ENCODE peak calls at places on chromosome 11, in four cellular contexts. L is endodermal cell, K is upper lobe of right lung, A is A549. E is an unnamed sample.
A peak's percentile ranks its signal among the peaks of the same experiment; 100 is the strongest.

GRCh38 chr11:125481531-125481930 is 14.5 kb downstream of the FEZ1 start:
- DNase-seq in L (peak; percentile 65), K (no peak), A (no peak), E (no peak)

GRCh38 chr11:7573193-7573557 is 59.4 kb downstream of the PPFIBP2 start:
- DNase-seq in L (no peak), K (no peak), A (no peak), E (no peak)

GRCh38 chr11:6258571-6258998 is 1.1 kb upstream of the CCKBR start:
- DNase-seq in L (no peak), K (no peak), A (no peak), E (no peak)

GRCh38 chr11:74687237-74688005 is 43.8 kb downstream of the CHRDL2 start:
- DNase-seq in L (no peak), K (peak; percentile 30), A (no peak), E (peak; percentile 6)

GRCh38 chr11:119686483-119686882 is 42.5 kb downstream of the NECTIN1 start:
- DNase-seq in L (no peak), K (no peak), A (no peak), E (no peak)

GRCh38 chr11:108880510-108880909 is 215.6 kb downstream of the DDX10 start:
- DNase-seq in L (no peak), K (no peak), A (no peak), E (no peak)

GRCh38 chr11:110838808-110839207 is 126.6 kb upstream of the ARHGAP20 start:
- DNase-seq in L (peak; percentile 61), K (no peak), A (no peak), E (no peak)

GRCh38 chr11:24391165-24391564 is 105.7 kb upstream of the LUZP2 start:
- DNase-seq in L (no peak), K (no peak), A (no peak), E (no peak)

GRCh38 chr11:107619926-107620325 is 29.0 kb downstream of the ELMOD1 start:
- DNase-seq in L (no peak), K (no peak), A (no peak), E (no peak)

GRCh38 chr11:119758291-119758690 is 29.3 kb upstream of the NECTIN1 start:
- DNase-seq in L (no peak), K (peak; percentile 6), A (no peak), E (no peak)

DNA sequence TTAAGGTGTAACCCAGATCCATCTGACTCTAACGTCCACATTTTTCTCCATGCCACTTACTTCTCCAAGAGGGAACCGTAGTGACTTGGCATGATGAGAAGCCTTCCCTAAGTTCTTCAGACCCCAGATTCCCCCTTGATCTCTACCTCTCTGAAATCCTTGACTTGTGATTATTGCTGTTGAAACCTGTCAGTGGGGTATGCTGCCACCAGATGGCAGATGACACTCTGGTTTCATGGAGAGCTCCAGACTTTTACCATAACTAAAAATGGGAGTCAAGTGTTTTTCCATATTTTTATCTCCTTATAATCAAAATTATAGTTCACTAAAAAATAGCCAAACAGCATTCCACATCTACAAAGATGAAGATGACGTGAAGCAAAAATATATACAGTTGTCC is 504.2 kb downstream of the SOX6 start:
- DNase-seq in L (peak; percentile 79), K (no peak), A (no peak), E (no peak)
- TF ChIP-seq CTCF in L (peak; percentile 89), K (peak; percentile 35), A (peak; percentile 43), E (peak; percentile 28)

GRCh38 chr11:101128571-101129202 is 926 bp downstream of the PGR start:
- DNase-seq in L (no peak), K (peak; percentile 61), A (no peak), E (peak; percentile 44)

GRCh38 chr11:101127348-101127698 is 2.3 kb downstream of the PGR start:
- DNase-seq in L (peak; percentile 84), K (peak; percentile 67), A (no peak), E (peak; percentile 48)

GRCh38 chr11:101127699-101128570 is 1.7 kb downstream of the PGR start:
- DNase-seq in L (peak; percentile 85), K (peak; percentile 65), A (no peak), E (peak; percentile 45)

GRCh38 chr11:101129203-101129943 is at the start of gene PGR:
- DNase-seq in L (peak; percentile 72), K (peak; percentile 70), A (no peak), E (peak; percentile 49)

DNA sequence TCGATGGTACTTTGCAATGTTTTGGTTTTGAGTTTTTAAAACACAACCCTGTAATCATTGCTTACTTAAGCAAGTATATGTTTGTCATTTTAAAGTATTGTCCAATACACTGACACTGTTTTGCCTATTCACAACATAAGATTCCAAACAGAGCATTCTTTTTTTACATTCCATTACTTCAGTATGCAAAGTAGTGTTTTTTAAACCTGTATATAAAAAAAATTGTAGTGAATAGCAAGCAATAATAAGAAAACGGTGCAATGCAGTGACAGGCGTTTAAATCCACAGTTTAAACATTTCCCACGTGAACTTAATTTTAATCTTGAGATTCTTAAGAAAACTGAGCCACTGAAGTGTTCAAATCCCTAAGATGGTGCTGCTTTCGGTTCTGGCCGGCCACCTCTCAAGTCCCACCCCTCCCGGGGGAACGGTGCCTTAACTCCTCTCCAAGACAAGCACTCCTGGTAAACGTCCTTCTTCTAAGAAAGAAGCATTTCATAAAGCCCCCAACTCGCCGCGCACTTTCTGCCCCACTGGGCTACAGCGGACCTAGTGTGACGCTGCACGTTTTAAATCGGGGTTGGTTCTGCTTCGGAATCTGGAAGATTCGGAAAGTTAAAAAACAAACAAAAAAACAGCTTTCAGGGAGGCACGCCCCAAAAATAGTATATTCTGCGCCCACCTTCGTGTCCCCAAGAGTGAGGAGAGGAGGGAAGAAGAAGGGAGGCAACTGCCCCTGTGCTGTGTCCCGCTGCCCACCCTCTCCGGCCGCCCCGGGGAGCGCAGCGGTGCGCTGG is 2.9 kb downstream of the PGR start:
- DNase-seq in L (peak; percentile 67), K (no peak), A (no peak), E (no peak)
- H3K4me3 ChIP-seq in L (peak overlapping the region; percentile 74), K (peak overlapping the region; percentile 54), A (peak overlapping the region; percentile 47), E (peak overlapping the region; percentile 58)

GRCh38 chr11:66676279-66676919 is 1.3 kb downstream of the RBM4B start:
- DNase-seq in L (no peak), K (peak; percentile 52), A (no peak), E (no peak)

GRCh38 chr11:66680966-66681645 is 3.4 kb upstream of the RBM4B start:
- DNase-seq in L (no peak), K (no peak), A (no peak), E (no peak)

GRCh38 chr11:66677599-66678375 is at the start of gene RBM4B:
- DNase-seq in L (peak; percentile 99), K (peak; percentile 98), A (peak; percentile 96), E (peak; percentile 98)

GRCh38 chr11:66674964-66675602 is 2.6 kb downstream of the RBM4B start:
- DNase-seq in L (no peak), K (no peak), A (no peak), E (no peak)

GRCh38 chr11:66676931-66677598 is 622 bp downstream of the RBM4B start:
- DNase-seq in L (no peak), K (no peak), A (no peak), E (no peak)
- H3K27ac ChIP-seq in L (peak overlapping the region; percentile 99), K (peak overlapping the region; percentile 98), A (peak overlapping the region; percentile 98), E (peak overlapping the region; percentile 93)

DNA sequence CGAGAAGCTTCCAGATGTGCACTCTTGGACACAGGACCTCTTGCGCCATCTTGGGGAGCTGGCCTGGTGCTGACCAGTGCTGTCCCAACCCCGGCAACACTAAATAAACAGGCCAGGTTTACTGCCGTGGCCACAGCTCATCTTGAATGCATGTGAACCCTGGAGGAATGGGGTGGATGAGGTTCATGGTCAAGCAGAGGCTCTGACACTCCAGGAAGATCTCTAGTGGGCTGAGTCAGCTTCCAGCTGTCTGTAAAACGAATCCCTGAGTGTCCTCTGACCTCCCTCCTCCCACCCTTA is 51.8 kb downstream of the ALX4 start:
- DNase-seq in L (no peak), K (no peak), A (no peak), E (no peak)
- TF ChIP-seq CTCF in L (peak; percentile 40), K (no peak), A (no peak), E (no peak)

DNA sequence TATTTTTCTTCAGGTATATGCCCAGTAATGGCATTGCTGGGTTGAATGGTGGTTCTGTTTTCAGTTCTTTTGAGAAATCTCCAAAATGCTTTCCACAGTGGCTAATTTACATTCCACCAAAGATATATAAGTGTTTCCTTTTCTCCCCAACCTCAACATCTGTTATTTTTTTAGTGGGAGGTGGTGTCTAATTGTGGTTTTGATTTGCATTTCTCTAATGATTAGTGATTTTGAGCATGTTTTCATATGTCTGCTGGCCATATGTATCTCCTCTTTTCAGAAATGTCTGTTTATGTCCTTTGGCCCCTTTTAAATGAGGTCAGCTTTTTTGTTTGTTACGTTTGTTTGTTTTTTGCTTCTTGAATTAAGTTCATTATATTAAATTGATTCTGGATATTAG is 760.2 kb downstream of the KCNA4 start:
- DNase-seq in L (no peak), K (no peak), A (no peak), E (no peak)
- H3K4me3 ChIP-seq in L (no peak overlapping the region), K (no peak overlapping the region), A (no peak overlapping the region), E (no peak overlapping the region)

GRCh38 chr11:101914737-101915426 is at the start of gene CEP126:
- DNase-seq in L (peak; percentile 98), K (peak; percentile 97), A (peak; percentile 76), E (peak; percentile 93)

GRCh38 chr11:101912823-101913284 is 2.0 kb upstream of the CEP126 start:
- DNase-seq in L (no peak), K (no peak), A (no peak), E (no peak)

GRCh38 chr11:101915811-101916291 is 471 bp downstream of the ANGPTL5 start:
- DNase-seq in L (no peak), K (no peak), A (peak; percentile 22), E (no peak)

GRCh38 chr11:101914349-101914736 is 467 bp upstream of the CEP126 start:
- DNase-seq in L (no peak), K (no peak), A (no peak), E (no peak)

DNA sequence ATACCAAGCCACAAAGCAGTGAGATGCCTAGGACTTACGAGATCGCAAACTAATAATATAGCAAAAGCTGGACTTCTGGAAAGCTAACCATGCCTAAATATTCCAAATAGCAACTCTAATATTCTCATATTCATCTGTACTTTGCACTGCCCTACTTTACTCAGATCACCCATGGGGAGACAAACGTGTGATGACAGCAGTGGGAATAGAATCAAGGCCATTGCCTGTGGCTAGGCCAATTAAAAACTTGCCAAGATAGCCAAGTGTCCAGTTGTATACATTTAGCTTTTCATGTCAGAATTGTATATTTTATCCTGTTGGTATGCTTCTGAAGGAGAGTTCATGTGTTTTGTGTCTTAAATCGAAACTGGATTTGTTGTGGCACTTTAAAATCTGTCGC is 1.2 kb upstream of the CEP126 start:
- DNase-seq in L (no peak), K (no peak), A (no peak), E (no peak)
- H3K27ac ChIP-seq in L (no peak overlapping the region), K (no peak overlapping the region), A (peak overlapping the region; percentile 77), E (no peak overlapping the region)

GRCh38 chr11:131579932-131580387 is 209.5 kb downstream of the NTM start:
- DNase-seq in L (peak; percentile 91), K (no peak), A (peak; percentile 4), E (no peak)
- TF ChIP-seq CTCF in L (peak; percentile 82), K (peak; percentile 34), A (no peak), E (peak; percentile 25)

DNA sequence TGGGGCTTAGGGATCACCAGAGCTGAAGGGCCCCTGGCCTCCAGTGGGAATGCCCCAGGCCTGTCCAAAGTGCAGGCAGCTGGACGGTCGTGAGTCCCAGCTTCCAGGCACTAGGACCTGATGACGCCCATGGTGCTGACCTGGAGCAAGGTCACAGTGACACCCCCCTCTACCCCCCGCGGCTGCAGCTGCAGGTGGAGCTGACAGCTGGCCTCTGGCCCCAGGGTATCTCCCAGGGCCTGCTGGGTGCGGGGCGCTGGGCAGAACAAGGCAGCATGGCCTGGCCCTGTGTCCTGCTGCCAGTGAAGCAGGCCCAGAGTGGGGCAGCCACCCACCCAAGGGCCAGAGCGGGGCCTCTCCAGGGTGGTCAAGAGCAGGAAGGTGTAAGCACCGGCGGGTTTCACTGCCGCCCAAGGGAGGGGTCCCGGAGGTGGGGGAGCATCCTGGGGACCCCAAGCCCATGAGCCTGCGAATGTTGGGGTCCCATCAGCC is 553 bp upstream of the TCIRG1 start:
- DNase-seq in L (peak; percentile 66), K (peak; percentile 72), A (no peak), E (peak; percentile 59)
- H3K4me3 ChIP-seq in L (peak overlapping the region; percentile 71), K (peak overlapping the region; percentile 98), A (peak overlapping the region; percentile 60), E (peak overlapping the region; percentile 98)

GRCh38 chr11:93552874-93553273 is 9.7 kb upstream of the SMCO4 start:
- DNase-seq in L (no peak), K (no peak), A (no peak), E (no peak)
- H3K27ac ChIP-seq in L (no peak overlapping the region), K (no peak overlapping the region), A (no peak overlapping the region), E (no peak overlapping the region)

E was measured in lower lobe of right lung.